ENCODE peak calls at places on chromosomes 2 and 18, in four cellular contexts. S, V, A and D are unnamed samples.

GRCh38 chr2:191864623-191865521 is 18.0 kb upstream of the CAVIN2 start:
- DNase-seq in A (peak), V (no peak), S (no peak), D (no peak)

GRCh38 chr2:16537347-16537746 is 128.3 kb downstream of the CYRIA start:
- DNase-seq in A (no peak), S (no peak), V (no peak), D (no peak)

GRCh38 chr2:20604401-20604911 is 46.4 kb downstream of the HS1BP3 start:
- DNase-seq in A (no peak), V (no peak), S (no peak), D (no peak)

GRCh38 chr2:230505162-230505561 is 89.2 kb downstream of the SP100 start:
- DNase-seq in A (no peak), S (no peak), V (peak), D (no peak)

GRCh38 chr2:187034434-187034833 is 185.5 kb upstream of the ZSWIM2 start:
- DNase-seq in V (no peak), S (no peak), A (no peak), D (no peak)

GRCh38 chr18:48342588-48342987 is 66.6 kb downstream of the ZBTB7C start:
- DNase-seq in S (no peak), A (no peak), V (no peak), D (no peak)

GRCh38 chr18:3262234-3263171 is 570 bp downstream of the MYL12B start:
- DNase-seq in A (no peak), S (peak), V (no peak), D (peak)

GRCh38 chr2:31980674-31981356 is 30.0 kb downstream of the MEMO1 start:
- DNase-seq in A (peak), V (peak), S (no peak), D (peak)

GRCh38 chr2:28172114-28172898 is 220.4 kb upstream of the FOSL2 start:
- DNase-seq in A (peak), S (no peak), V (no peak), D (no peak)

GRCh38 chr2:54665436-54665856 is 58.0 kb upstream of the EML6 start:
- DNase-seq in V (no peak), S (peak), A (peak), D (peak)

GRCh38 chr2:157661776-157662175 is 33.1 kb upstream of the ACVR1C start:
- DNase-seq in V (no peak), A (no peak), S (no peak), D (no peak)

GRCh38 chr2:199457147-199458016 is at the start of gene SATB2:
- DNase-seq in S (peak), A (no peak), V (no peak), D (no peak)

GRCh38 chr2:28325567-28326468 is 66.8 kb upstream of the FOSL2 start:
- DNase-seq in S (peak), A (no peak), V (peak), D (no peak)

GRCh38 chr2:105443610-105444598 is 45.1 kb upstream of the FHL2 start:
- DNase-seq in A (no peak), V (no peak), S (no peak), D (no peak)

GRCh38 chr18:70243131-70243530 is 37.6 kb upstream of the RTTN start:
- DNase-seq in S (no peak), V (no peak), A (no peak), D (no peak)

GRCh38 chr2:145076085-145076484 is 556.2 kb upstream of the ZEB2 start:
- DNase-seq in S (no peak), V (no peak), A (no peak), D (no peak)

GRCh38 chr2:119195001-119195400 is 28.6 kb upstream of the STEAP3 start:
- DNase-seq in S (no peak), V (no peak), A (no peak), D (no peak)

GRCh38 chr2:20589975-20590703 is 60.8 kb downstream of the HS1BP3 start:
- DNase-seq in S (no peak), A (no peak), V (no peak), D (no peak)

GRCh38 chr2:14804912-14805311 is 172.4 kb downstream of the LRATD1 start:
- DNase-seq in A (no peak), V (no peak), S (no peak), D (no peak)

GRCh38 chr18:74476154-74476553 is 19.0 kb upstream of the DIPK1C start:
- DNase-seq in S (peak), A (peak), V (no peak), D (peak)

GRCh38 chr2:128381001-128381938 is 62.6 kb upstream of the HS6ST1 start:
- DNase-seq in V (no peak), S (no peak), A (peak), D (no peak)

GRCh38 chr18:29874519-29875098 is 1167.9 kb downstream of the DSC3 start:
- DNase-seq in S (peak), A (peak), V (no peak), D (peak)

DNA sequence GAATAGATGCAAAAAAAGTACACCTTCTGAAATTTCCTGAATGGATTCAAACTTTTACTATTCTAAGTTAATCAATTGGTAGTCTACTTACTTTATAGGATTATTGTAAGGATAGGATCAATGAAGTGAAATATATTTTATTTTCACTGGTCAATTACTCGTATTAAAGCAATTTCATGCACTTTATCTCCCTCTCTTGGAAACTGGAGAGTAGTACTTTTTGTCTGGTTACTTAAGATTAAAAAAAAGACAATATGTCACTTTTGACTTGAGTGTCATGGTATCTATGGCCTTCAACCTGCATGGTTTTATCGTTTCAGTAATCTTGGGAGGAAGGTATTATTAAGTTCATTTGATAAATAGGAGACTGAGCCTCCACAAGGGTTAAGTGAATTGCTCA is 1.0 kb upstream of the KYNU start:
- DNase-seq in A (no peak), V (no peak), S (no peak), D (no peak)
- TF ChIP-seq JUNB in A (no peak), V (no peak), S (no peak), D (no peak)

GRCh38 chr18:62189208-62189607 is 2.2 kb downstream of the RELCH start:
- DNase-seq in V (no peak), A (no peak), S (no peak), D (no peak)

GRCh38 chr18:62182220-62182619 is 4.6 kb downstream of the PIGN start:
- DNase-seq in A (no peak), S (no peak), V (no peak), D (no peak)

GRCh38 chr18:62186656-62187542 is at the start of the genes PIGN and RELCH:
- DNase-seq in V (peak), A (peak), S (peak), D (peak)

GRCh38 chr18:62183578-62184195 is 3.2 kb downstream of the PIGN start:
- DNase-seq in S (no peak), V (no peak), A (peak), D (peak)

DNA sequence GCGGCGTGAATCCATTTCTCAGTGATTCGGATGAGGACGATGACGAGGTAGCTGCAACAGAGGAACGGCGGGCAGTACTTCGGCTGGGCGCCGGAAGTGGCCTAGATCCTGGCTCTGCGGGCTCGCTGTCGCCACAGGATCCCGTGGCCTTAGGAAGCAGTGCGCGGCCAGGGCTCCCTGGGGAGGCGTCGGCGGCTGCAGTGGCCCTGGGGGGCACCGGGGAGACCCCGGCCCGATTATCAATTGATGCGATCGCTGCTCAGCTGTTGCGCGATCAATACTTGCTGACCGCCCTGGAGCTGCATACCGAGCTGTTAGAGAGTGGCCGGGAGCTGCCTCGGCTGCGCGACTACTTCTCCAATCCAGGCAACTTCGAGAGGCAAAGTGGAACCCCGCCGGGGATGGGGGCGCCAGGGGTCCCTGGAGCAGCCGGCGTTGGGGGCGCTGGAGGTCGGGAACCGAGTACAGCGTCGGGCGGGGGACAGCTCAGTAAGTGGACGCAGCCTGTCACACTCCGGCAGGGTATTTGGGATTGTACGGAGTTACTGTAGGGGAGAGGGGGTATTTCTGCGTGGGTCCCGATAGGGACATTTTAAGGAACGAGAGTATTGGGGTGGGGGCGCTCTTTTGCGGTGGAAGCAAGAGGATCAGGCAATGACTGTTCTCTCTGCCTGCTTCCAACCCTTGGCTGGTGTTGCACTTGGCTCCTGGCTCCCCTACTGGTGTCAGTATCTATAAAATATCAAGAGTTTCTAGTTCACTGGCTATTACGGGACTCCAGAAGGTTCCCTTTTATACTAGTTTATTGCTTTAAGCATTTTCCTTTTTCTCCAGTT is 706 bp downstream of the RELCH start:
- DNase-seq in V (no peak), S (peak), A (peak), D (peak)
- H2AFZ ChIP-seq in V (peak), S (peak), A (no peak), D (peak)

DNA sequence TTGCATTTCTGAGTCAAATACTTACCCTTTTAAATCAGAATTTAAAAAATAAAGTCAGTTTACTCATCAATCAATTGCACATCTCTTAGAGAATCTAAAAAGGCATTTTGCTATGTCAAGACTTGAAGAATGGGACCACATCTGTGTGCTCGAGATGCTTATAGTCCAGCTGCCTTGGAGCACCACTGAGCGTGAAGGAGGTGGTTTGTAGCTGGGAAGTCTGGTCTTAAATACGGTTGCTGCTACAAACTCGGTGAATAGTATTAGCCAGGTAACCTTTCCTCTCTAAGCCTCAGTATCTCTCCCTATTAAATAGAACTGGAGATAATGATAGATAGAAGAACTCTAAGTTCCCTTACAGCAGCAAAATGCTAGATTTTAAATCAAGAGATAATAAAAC is 289.7 kb downstream of the TRIB2 start:
- DNase-seq in V (no peak), A (no peak), S (no peak), D (no peak)
- H3K4me3 ChIP-seq in V (no peak), A (no peak), S (no peak), D (no peak)

GRCh38 chr2:7510353-7510752 is 593.1 kb downstream of the RNF144A start:
- DNase-seq in A (no peak), V (no peak), S (no peak), D (no peak)
- TF ChIP-seq JUNB in A (no peak), V (no peak), S (no peak), D (no peak)

DNA sequence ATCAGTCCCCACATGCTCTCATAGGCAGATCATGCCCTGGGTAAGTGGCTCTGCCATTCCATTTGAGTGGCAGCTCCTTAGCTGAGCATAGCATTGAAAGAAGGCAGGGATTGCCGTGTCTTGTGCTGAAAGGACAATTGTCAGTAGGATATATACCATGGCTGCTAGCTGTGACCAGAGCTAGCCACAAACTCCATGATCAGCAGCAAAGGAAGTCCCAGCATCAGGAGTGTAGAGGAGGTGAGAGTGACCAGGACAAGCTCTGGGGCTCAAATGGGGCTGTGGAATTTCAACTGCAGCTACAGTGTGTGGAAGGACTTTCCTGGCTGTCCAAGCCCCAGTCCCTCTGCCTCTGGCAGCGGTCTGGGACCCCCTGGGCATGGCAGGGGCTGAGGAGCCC is 54.4 kb upstream of the LGALSL start:
- DNase-seq in A (no peak), S (no peak), V (no peak), D (no peak)
- H2AFZ ChIP-seq in A (no peak), S (no peak), V (no peak), D (no peak)

DNA sequence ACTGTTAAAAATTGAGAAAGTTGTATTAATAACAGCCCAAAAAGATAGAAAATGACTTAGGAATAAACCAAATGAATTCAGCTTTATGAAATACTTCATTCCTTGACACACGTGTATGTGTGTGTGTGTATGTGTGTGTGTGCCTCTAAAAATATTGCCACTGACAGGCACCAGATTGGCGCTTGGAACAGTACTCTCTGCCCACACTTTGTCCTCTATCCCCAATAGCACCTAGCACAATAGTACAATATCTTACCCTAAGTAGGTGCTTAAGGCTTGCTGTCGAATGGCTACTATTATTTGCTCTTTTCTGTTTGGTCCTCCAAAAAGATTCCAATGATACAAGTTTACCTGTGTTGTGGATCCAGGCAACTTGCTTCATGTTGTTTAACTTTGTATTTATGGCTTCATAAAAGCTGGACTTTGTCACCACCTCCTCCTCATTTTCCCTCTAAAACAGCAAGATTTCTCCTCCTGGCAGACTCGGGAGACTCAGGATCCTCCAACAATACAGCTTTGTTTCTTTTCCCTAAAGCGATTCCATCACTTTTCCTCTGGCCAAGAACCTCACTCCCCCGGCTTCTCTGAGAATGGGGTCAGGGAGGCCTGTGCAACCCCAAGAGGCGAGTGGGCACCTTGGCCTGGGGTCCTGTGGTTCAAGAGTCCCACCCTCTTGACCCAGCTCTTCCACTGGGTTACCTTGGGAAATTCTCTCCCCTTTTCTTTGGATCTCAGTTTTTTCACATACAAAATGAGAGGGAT is 43.3 kb upstream of the LCLAT1 start:
- DNase-seq in V (no peak), S (no peak), A (no peak), D (no peak)
- H3K4me3 ChIP-seq in V (no peak), S (no peak), A (no peak), D (peak)

GRCh38 chr2:26705126-26705525 is 12.6 kb downstream of the KCNK3 start:
- DNase-seq in A (no peak), S (no peak), V (no peak), D (no peak)

GRCh38 chr2:26708457-26708856 is 15.9 kb downstream of the KCNK3 start:
- DNase-seq in V (no peak), S (no peak), A (no peak), D (no peak)

GRCh38 chr2:26706093-26706492 is 13.6 kb downstream of the KCNK3 start:
- DNase-seq in A (no peak), S (no peak), V (no peak), D (no peak)

GRCh38 chr2:26707747-26708146 is 15.2 kb downstream of the KCNK3 start:
- DNase-seq in V (no peak), A (no peak), S (no peak), D (no peak)

GRCh38 chr2:26706616-26707473 is 14.3 kb downstream of the KCNK3 start:
- DNase-seq in V (no peak), S (no peak), A (no peak), D (no peak)
- TF ChIP-seq JUNB in V (no peak), S (no peak), A (no peak), D (no peak)

DNA sequence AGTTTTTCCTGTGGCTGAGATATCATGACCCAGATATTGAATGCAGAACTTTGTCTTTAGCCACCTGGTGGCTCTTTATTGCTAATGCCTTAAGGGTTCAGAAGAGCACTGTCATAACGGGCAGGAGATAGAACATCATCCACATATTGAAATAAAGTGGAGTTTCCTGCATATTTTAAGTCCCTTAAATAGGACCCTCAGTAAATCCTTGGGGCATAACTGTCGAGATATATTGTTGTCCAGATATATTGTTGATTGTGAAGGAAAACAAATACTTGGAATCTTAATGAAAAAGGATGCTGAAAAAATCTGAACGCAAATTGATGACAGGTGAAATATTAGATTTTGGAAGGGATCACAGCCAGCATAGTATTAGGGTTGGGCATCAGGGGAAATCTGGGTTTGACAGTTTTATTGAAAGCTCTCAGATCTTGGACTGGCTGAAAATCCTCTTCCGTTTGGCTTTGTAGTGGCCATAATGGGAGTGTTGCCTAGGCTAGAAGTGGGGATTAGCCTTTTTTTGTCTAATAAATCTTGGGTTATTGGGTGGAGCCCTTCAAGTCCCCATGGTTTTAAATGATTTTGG is 13.9 kb upstream of the ZDBF2 start:
- DNase-seq in V (no peak), A (peak), S (peak), D (peak)
- H2AFZ ChIP-seq in V (no peak), A (no peak), S (no peak), D (peak)